ENCODE peak calls at places on chromosomes 11 and 22, in four cellular contexts. P is lung, C is BE2C, E is tibial artery. D is an unnamed sample.

GRCh38 chr11:78560066-78560597 is 14.5 kb downstream of the NARS2 start:
- DNase-seq in P (no peak), E (no peak), C (no peak), D (no peak)

GRCh38 chr11:73982990-73983763 is 534 bp upstream of the UCP2 start:
- DNase-seq in P (peak), C (peak), E (peak), D (peak)

GRCh38 chr11:97202613-97203292 is 812.9 kb downstream of the JRKL start:
- DNase-seq in P (no peak), E (no peak), C (no peak), D (no peak)

GRCh38 chr11:30725645-30726195 is 139.6 kb upstream of the MPPED2 start:
- DNase-seq in P (no peak), C (no peak), E (no peak), D (no peak)

GRCh38 chr22:30312053-30312452 is 14.7 kb downstream of the TBC1D10A start:
- DNase-seq in P (no peak), E (no peak), C (no peak), D (no peak)

GRCh38 chr11:102085864-102086551 is 24.2 kb upstream of the YAP1 start:
- DNase-seq in C (no peak), E (no peak), P (no peak), D (no peak)

GRCh38 chr11:77967121-77967520 is 27.3 kb downstream of the INTS4 start:
- DNase-seq in E (no peak), C (no peak), P (no peak), D (no peak)

GRCh38 chr11:74471037-74471436 is 3.7 kb upstream of the KCNE3 start:
- DNase-seq in C (no peak), P (no peak), E (no peak), D (no peak)

GRCh38 chr11:113550179-113550578 is 75.0 kb upstream of the DRD2 start:
- DNase-seq in E (no peak), C (peak), P (no peak), D (no peak)

GRCh38 chr11:15119826-15120225 is 5.1 kb downstream of the INSC start:
- DNase-seq in C (no peak), P (no peak), E (no peak), D (no peak)

GRCh38 chr11:116976941-116977570 is 121.2 kb downstream of the SIK3 start:
- DNase-seq in C (no peak), P (no peak), E (no peak), D (no peak)

GRCh38 chr22:41775976-41776375 is 24.5 kb upstream of the CCDC134 start:
- DNase-seq in C (no peak), E (no peak), P (no peak), D (no peak)

GRCh38 chr11:33375688-33376311 is 118.6 kb downstream of the HIPK3 start:
- DNase-seq in C (peak), P (no peak), E (no peak), D (peak)

GRCh38 chr11:2581151-2581930 is 118.5 kb downstream of the KCNQ1OT1 start:
- DNase-seq in P (no peak), C (peak), E (peak), D (no peak)

GRCh38 chr11:123313261-123313660 is 116.8 kb upstream of the GRAMD1B start:
- DNase-seq in P (no peak), C (no peak), E (no peak), D (no peak)

GRCh38 chr11:28697920-28698827 is 590.0 kb downstream of the METTL15 start:
- DNase-seq in E (peak), C (peak), P (no peak), D (no peak)

GRCh38 chr11:10497371-10498021 is 42.4 kb downstream of the AMPD3 start:
- DNase-seq in E (peak), P (peak), C (no peak), D (peak)

GRCh38 chr11:86687083-86687799 is 14.8 kb upstream of the ME3 start:
- DNase-seq in E (no peak), P (no peak), C (no peak), D (no peak)

GRCh38 chr11:126703661-126704060 is 296.9 kb downstream of the KIRREL3 start:
- DNase-seq in P (no peak), E (no peak), C (no peak), D (no peak)

GRCh38 chr22:37318255-37319109 is 36.2 kb downstream of the CYTH4 start:
- DNase-seq in P (no peak), C (no peak), E (no peak), D (no peak)
- TF ChIP-seq CTCF in P (no peak), C (no peak), E (no peak), D (no peak)

GRCh38 chr11:121414141-121414918 is 37.8 kb upstream of the SORL1 start:
- DNase-seq in P (no peak), C (no peak), E (no peak), D (no peak)
- TF ChIP-seq CTCF in P (no peak), C (no peak), E (no peak), D (no peak)

GRCh38 chr22:27993201-27993635 is 74.2 kb upstream of the PITPNB start:
- DNase-seq in P (no peak), C (no peak), E (peak), D (no peak)
- TF ChIP-seq CTCF in P (no peak), C (no peak), E (no peak), D (no peak)

GRCh38 chr11:12436266-12436665 is 58.9 kb downstream of the PARVA start:
- DNase-seq in P (no peak), E (no peak), C (no peak), D (no peak)
- TF ChIP-seq CTCF in P (no peak), E (no peak), C (no peak), D (no peak)

GRCh38 chr11:70025308-70025707 is 52.8 kb upstream of the ANO1 start:
- DNase-seq in P (no peak), C (no peak), E (no peak), D (no peak)
- TF ChIP-seq CTCF in P (no peak), C (no peak), E (no peak), D (no peak)

GRCh38 chr11:108664730-108665525 is at the start of gene DDX10:
- DNase-seq in E (peak), P (peak), C (peak), D (peak)
- TF ChIP-seq CTCF in E (no peak), P (no peak), C (peak), D (no peak)

GRCh38 chr11:11987503-11988022 is 20.9 kb downstream of the DKK3 start:
- DNase-seq in C (no peak), P (no peak), E (no peak), D (no peak)

GRCh38 chr11:11989774-11990744 is 18.4 kb downstream of the DKK3 start:
- DNase-seq in C (no peak), P (no peak), E (peak), D (no peak)

GRCh38 chr11:11988099-11988651 is 20.3 kb downstream of the DKK3 start:
- DNase-seq in E (no peak), P (no peak), C (no peak), D (no peak)

GRCh38 chr11:11985954-11986949 is 22.2 kb downstream of the DKK3 start:
- DNase-seq in E (no peak), C (no peak), P (no peak), D (no peak)

GRCh38 chr11:11988862-11989261 is 19.6 kb downstream of the DKK3 start:
- DNase-seq in E (no peak), C (no peak), P (no peak), D (no peak)
- TF ChIP-seq CTCF in E (no peak), C (no peak), P (no peak), D (no peak)

D was measured in D721Med.